ENCODE peak calls at places on chromosome 6, in seven cellular contexts. D is tibial artery, S is bronchial epithelial cell, U is AG09309, V is GM20000, O is GM23338, Y is esophagus muscularis mucosa. Q is an unnamed sample.

GRCh38 chr6:43707269-43707668 is 19.7 kb upstream of the MRPS18A start:
- DNase-seq in U (no peak), D (no peak), S (no peak), V (no peak), Y (no peak), O (no peak), Q (no peak)

GRCh38 chr6:11414564-11414963 is 123.0 kb upstream of the TMEM170B start:
- DNase-seq in O (peak; percentile 66), Y (peak; percentile 3), U (no peak), S (peak; percentile 98), D (no peak), V (peak; percentile 43), Q (no peak)

GRCh38 chr6:4164456-4164855 is 29.1 kb upstream of the ECI2 start:
- DNase-seq in U (no peak), S (no peak), Y (no peak), V (no peak), O (no peak), D (no peak), Q (no peak)

GRCh38 chr6:3571206-3571815 is 114.5 kb upstream of the SLC22A23 start:
- DNase-seq in U (no peak), V (no peak), O (no peak), Y (no peak), S (no peak), D (peak; percentile 54), Q (no peak)

GRCh38 chr6:90328004-90328403 is 31.4 kb upstream of the BACH2 start:
- DNase-seq in V (no peak), D (no peak), O (no peak), U (no peak), S (peak; percentile 88), Y (peak; percentile 53), Q (no peak)

GRCh38 chr6:135281907-135282306 is 100.8 kb downstream of the MYB start:
- DNase-seq in D (no peak), V (no peak), O (no peak), Y (no peak), S (no peak), U (no peak), Q (no peak)

GRCh38 chr6:134512946-134513345 is 195.0 kb upstream of the SGK1 start:
- DNase-seq in U (no peak), Y (no peak), S (no peak), V (no peak), O (no peak), D (peak; percentile 33), Q (no peak)

GRCh38 chr6:163324326-163324927 is 90.1 kb upstream of the QKI start:
- DNase-seq in S (no peak), O (no peak), D (no peak), V (no peak), U (no peak), Y (no peak), Q (no peak)

GRCh38 chr6:16947461-16948159 is 154.2 kb upstream of the STMND1 start:
- DNase-seq in V (no peak), O (peak; percentile 52), D (peak; percentile 54), Y (no peak), S (peak; percentile 82), U (peak; percentile 100), Q (no peak)

GRCh38 chr6:17493286-17493685 is 99.9 kb downstream of the CAP2 start:
- DNase-seq in S (peak; percentile 24), U (no peak), O (no peak), D (no peak), V (no peak), Y (peak; percentile 90), Q (peak; percentile 20)

GRCh38 chr6:168210239-168211107 is 109.1 kb downstream of the DACT2 start:
- DNase-seq in O (no peak), U (no peak), S (no peak), V (no peak), D (no peak), Y (no peak), Q (no peak)

GRCh38 chr6:13722880-13723279 is 11.2 kb upstream of the RANBP9 start:
- DNase-seq in Y (no peak), O (no peak), U (no peak), D (no peak), V (no peak), S (no peak), Q (no peak)

GRCh38 chr6:105522626-105523322 is 119.9 kb upstream of the PREP start:
- DNase-seq in Y (no peak), S (peak; percentile 63), U (no peak), O (no peak), V (no peak), D (no peak), Q (no peak)

GRCh38 chr6:38639498-38640215 is at the start of gene BTBD9:
- DNase-seq in V (peak; percentile 89), O (peak; percentile 86), Y (peak; percentile 95), D (peak; percentile 76), S (peak; percentile 50), U (no peak), Q (peak; percentile 87)

GRCh38 chr6:158323561-158323958 is 11.3 kb downstream of the TULP4 start:
- DNase-seq in V (no peak), D (no peak), U (no peak), Y (no peak), S (no peak), O (no peak), Q (no peak)

GRCh38 chr6:99588618-99589289 is 17.9 kb upstream of the PRDM13 start:
- DNase-seq in O (peak; percentile 93), Y (peak; percentile 92), S (peak; percentile 57), U (no peak), D (peak; percentile 56), V (peak; percentile 78), Q (no peak)

GRCh38 chr6:168734523-168734922 is 293.5 kb downstream of the SMOC2 start:
- DNase-seq in U (no peak), V (no peak), D (no peak), S (no peak), O (no peak), Y (peak; percentile 55), Q (no peak)

GRCh38 chr6:33724281-33725023 is 13.0 kb upstream of the UQCC2 start:
- DNase-seq in U (no peak), D (no peak), S (no peak), Y (no peak), V (no peak), O (no peak), Q (no peak)

GRCh38 chr6:4017058-4017457 is 61.9 kb downstream of the FAM217A start:
- DNase-seq in U (no peak), Y (no peak), S (no peak), O (no peak), V (no peak), D (no peak), Q (no peak)

GRCh38 chr6:79699606-79700005 is 68.5 kb downstream of the SH3BGRL2 start:
- DNase-seq in Y (no peak), D (no peak), O (no peak), V (no peak), U (no peak), S (no peak), Q (no peak)

GRCh38 chr6:92196320-92196719 is 1223.0 kb downstream of the EPHA7 start:
- DNase-seq in Y (no peak), U (no peak), O (no peak), D (no peak), S (no peak), V (no peak), Q (no peak)

GRCh38 chr6:20014508-20014907 is 177.3 kb downstream of the ID4 start:
- DNase-seq in V (no peak), D (no peak), O (peak; percentile 28), S (no peak), U (no peak), Y (no peak), Q (no peak)

GRCh38 chr6:70307008-70307407 is 4.1 kb upstream of the COL9A1 start:
- DNase-seq in Y (no peak), V (no peak), S (no peak), D (no peak), U (no peak), O (no peak), Q (no peak)

GRCh38 chr6:47151232-47151898 is 109.2 kb upstream of the ADGRF1 start:
- DNase-seq in S (no peak), V (no peak), Y (no peak), O (no peak), U (no peak), D (no peak), Q (no peak)

DNA sequence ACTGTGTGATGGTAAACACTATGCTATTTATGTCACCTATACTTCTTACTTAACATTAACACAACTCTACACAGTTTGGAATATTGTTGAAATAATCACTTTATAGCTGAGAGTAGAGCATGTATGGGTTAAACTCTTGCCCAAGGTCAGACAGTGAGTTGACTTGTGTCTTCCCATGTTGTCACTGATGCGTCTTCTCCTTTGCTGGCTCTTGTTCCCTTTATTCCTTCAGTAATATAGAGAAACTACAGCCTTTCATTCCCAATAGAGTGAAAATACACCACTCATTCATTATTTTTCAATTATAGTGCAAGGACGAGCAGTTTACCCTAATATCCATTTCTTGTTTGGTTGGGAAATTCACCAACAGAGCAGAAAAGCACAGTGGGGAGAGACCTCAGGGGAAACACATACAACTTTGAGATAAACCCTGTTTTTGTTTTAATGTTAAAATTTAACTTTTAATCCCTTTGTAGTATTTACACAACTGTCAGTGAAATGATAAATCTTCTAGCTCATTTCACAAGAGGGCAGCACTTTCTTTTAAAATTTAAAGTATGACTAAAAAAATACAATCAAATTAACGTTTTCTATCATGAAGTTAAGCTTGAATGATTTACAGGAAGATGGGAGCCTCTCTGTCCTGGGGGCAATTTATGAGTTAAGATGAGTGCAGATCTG is 363.0 kb downstream of the UTRN start:
- DNase-seq in Y (no peak), D (no peak), V (no peak), O (no peak), U (no peak), S (no peak), Q (no peak)
- TF ChIP-seq CTCF in Y (no peak), D (no peak), V (no peak), O (no peak), U (no peak), S (no peak), Q (no peak)

GRCh38 chr6:120058410-120058809 is 708.8 kb upstream of the MAN1A1 start:
- DNase-seq in O (no peak), D (no peak), Y (no peak), U (no peak), S (no peak), V (no peak), Q (no peak)

GRCh38 chr6:120055071-120055470 is 705.5 kb upstream of the MAN1A1 start:
- DNase-seq in V (no peak), D (peak; percentile 10), Y (no peak), S (no peak), U (no peak), O (no peak), Q (no peak)

GRCh38 chr6:120056085-120056484 is 706.5 kb upstream of the MAN1A1 start:
- DNase-seq in D (no peak), S (peak; percentile 1), V (peak; percentile 2), Y (no peak), U (no peak), O (peak; percentile 65), Q (no peak)
- TF ChIP-seq CTCF in D (no peak), S (peak; percentile 43), V (peak; percentile 53), Y (no peak), U (peak; percentile 30), O (peak; percentile 86), Q (peak; percentile 60)

GRCh38 chr6:83221886-83222479 is 28.8 kb downstream of the RWDD2A start:
- DNase-seq in Y (no peak), D (no peak), S (peak; percentile 52), U (no peak), O (peak; percentile 75), V (peak; percentile 36), Q (no peak)
- TF ChIP-seq CTCF in Y (peak; percentile 55), D (peak; percentile 58), S (peak; percentile 18), U (peak; percentile 41), O (peak; percentile 71), V (no peak), Q (peak; percentile 75)

GRCh38 chr6:107318100-107318736 is 141.1 kb downstream of the PDSS2 start:
- DNase-seq in S (peak; percentile 50), D (peak; percentile 35), Y (no peak), U (no peak), V (peak; percentile 67), O (peak; percentile 82), Q (no peak)
- TF ChIP-seq CTCF in S (peak; percentile 80), D (peak; percentile 39), Y (peak; percentile 57), U (peak; percentile 87), V (peak; percentile 71), O (peak; percentile 79), Q (peak; percentile 74)